ENCODE peak calls at places on chromosomes 6 and 20, in ten cellular contexts. I is T-helper 17 cell; B is left cardiac atrium; M is stimulated activated naive CD8-positive, alpha-beta T cell treated with anti-CD3 and anti-CD28 coated beads, Interleukin-15, Interleukin-2, amounts not matched to agents 100 U/mL and 50 U/mL, for 24 hours; N is activated CD4-positive, alpha-beta T cell treated with anti-CD3 and anti-CD28 coated beads for 36 hours; S is naive thymus-derived CD8-positive, alpha-beta T cell; U is aorta; L is heart right ventricle; G is T-cell; E is activated CD8-positive, alpha-beta memory T cell treated with anti-CD3 and anti-CD28 coated beads, Interleukin-2, amount 10 ng/mL, durations not matched to agents 7 days and 5 days. V is an unnamed sample.

GRCh38 chr6:146857960-146858308 is 259.2 kb downstream of the ADGB start:
- ATAC-seq in M (no peak), S (peak), G (peak), B (peak), E (no peak), I (peak), N (no peak), L (peak), U (peak), V (peak)

GRCh38 chr20:19543114-19543513 is 214.9 kb upstream of the RIN2 start:
- ATAC-seq in I (no peak), L (no peak), B (no peak), S (peak), E (no peak), U (no peak), N (no peak), M (no peak), G (peak), V (no peak)

GRCh38 chr6:3876131-3876530 is 27.0 kb downstream of the FAM50B start:
- ATAC-seq in I (no peak), E (no peak), U (peak), L (peak), S (no peak), G (no peak), N (no peak), M (no peak), B (peak), V (no peak)

GRCh38 chr6:33384581-33385020 is 7.0 kb upstream of the KIFC1 start:
- ATAC-seq in G (no peak), S (no peak), U (peak), M (no peak), I (no peak), L (no peak), E (no peak), B (peak), N (no peak), V (no peak)

GRCh38 chr6:16320533-16321340 is 82.3 kb downstream of the GMPR start:
- ATAC-seq in B (peak), E (no peak), M (no peak), U (peak), S (no peak), I (no peak), G (no peak), N (no peak), L (peak), V (no peak)

GRCh38 chr6:4889701-4890100 is 113.5 kb downstream of the CDYL start:
- ATAC-seq in L (peak), E (no peak), N (no peak), G (no peak), B (peak), S (no peak), I (no peak), U (no peak), M (no peak), V (no peak)

GRCh38 chr6:2134559-2134958 is 110.8 kb downstream of the GMDS start:
- ATAC-seq in E (no peak), S (no peak), N (no peak), B (no peak), G (no peak), M (no peak), I (no peak), L (no peak), U (no peak), V (no peak)

GRCh38 chr6:31128093-31128676 is 7.9 kb upstream of the CDSN start:
- ATAC-seq in B (no peak), M (peak), L (no peak), G (peak), S (peak), E (peak), I (peak), U (peak), N (peak), V (no peak)

V was measured in stimulated activated memory B cell treated with anti-CD40 and anti-IgM and Interleukin-4, amounts not matched to agents 10 μg/mL and 1 μg/mL and 100 μg/mL, for 72 hours.